ENCODE peak calls at places on chromosomes 16 and 17, in eight cellular contexts. S is neural progenitor cell, K is fibroblast of lung, I is fibroblast of pulmonary artery, F is astrocyte of the spinal cord, E is dorsolateral prefrontal cortex, L is thoracic aorta, U is spleen. W is an unnamed sample.

GRCh38 chr17:75876190-75876937 is 2.0 kb downstream of the TRIM47 start:
- DNase-seq in L (no peak), I (no peak), S (peak; percentile 71), K (no peak), F (no peak), E (no peak), U (peak; percentile 92), W (no peak)

GRCh38 chr16:10770907-10771306 is 27.3 kb downstream of the NUBP1 start:
- DNase-seq in L (no peak), S (no peak), U (no peak), K (no peak), I (peak; percentile 4), E (no peak), F (no peak), W (peak; percentile 36)

GRCh38 chr16:1054660-1055556 is 17.6 kb upstream of the SSTR5 start:
- DNase-seq in E (peak; percentile 82), I (peak; percentile 60), S (peak; percentile 92), K (peak; percentile 23), U (no peak), F (peak; percentile 27), L (no peak), W (peak; percentile 69)

GRCh38 chr16:11258553-11259287 is 2.7 kb upstream of the SOCS1 start:
- DNase-seq in F (no peak), E (peak; percentile 73), L (no peak), I (no peak), U (peak; percentile 83), K (no peak), S (no peak), W (peak; percentile 6)

GRCh38 chr17:64647817-64648216 is 14.3 kb downstream of the SMURF2 start:
- DNase-seq in I (no peak), L (no peak), U (no peak), F (no peak), S (no peak), K (no peak), E (no peak), W (no peak)

GRCh38 chr17:82520041-82520910 is 744 bp downstream of the FOXK2 start:
- DNase-seq in L (no peak), S (peak; percentile 53), F (no peak), U (peak; percentile 87), I (peak; percentile 34), K (peak; percentile 28), E (no peak), W (peak; percentile 32)

GRCh38 chr17:1961187-1961586 is 63.9 kb downstream of the RTN4RL1 start:
- DNase-seq in F (no peak), U (no peak), K (no peak), E (no peak), I (no peak), L (no peak), S (peak; percentile 63), W (no peak)

GRCh38 chr17:31834448-31834847 is 24.6 kb downstream of the COPRS start:
- DNase-seq in U (no peak), S (no peak), K (no peak), L (no peak), I (no peak), E (no peak), F (no peak), W (no peak)

GRCh38 chr17:164536-165235 is 16.8 kb downstream of the DOC2B start:
- DNase-seq in I (peak; percentile 41), E (peak; percentile 78), F (peak; percentile 25), L (no peak), K (peak; percentile 36), S (peak; percentile 85), U (no peak), W (peak; percentile 56)

GRCh38 chr17:2731807-2732206 is 17.6 kb downstream of the CCDC92B start:
- DNase-seq in L (no peak), E (no peak), K (no peak), I (no peak), S (no peak), U (no peak), F (no peak), W (no peak)

GRCh38 chr17:7842380-7842949 is 8.4 kb downstream of the KDM6B start:
- DNase-seq in F (peak; percentile 95), I (peak; percentile 90), U (peak; percentile 96), L (peak; percentile 88), S (peak; percentile 45), E (no peak), K (peak; percentile 97), W (peak; percentile 97)

GRCh38 chr16:71847096-71847495 is 1.3 kb downstream of the ATXN1L start:
- DNase-seq in I (no peak), E (no peak), L (no peak), U (no peak), K (no peak), S (no peak), F (no peak), W (no peak)
- H3K4me3 ChIP-seq in I (peak overlapping the region; percentile 99), E (peak overlapping the region; percentile 99), L (peak overlapping the region; percentile 89), U (peak overlapping the region; percentile 99), K (peak overlapping the region; percentile 97), S (peak overlapping the region; percentile 94), F (peak overlapping the region; percentile 99), W (peak overlapping the region; percentile 100)

DNA sequence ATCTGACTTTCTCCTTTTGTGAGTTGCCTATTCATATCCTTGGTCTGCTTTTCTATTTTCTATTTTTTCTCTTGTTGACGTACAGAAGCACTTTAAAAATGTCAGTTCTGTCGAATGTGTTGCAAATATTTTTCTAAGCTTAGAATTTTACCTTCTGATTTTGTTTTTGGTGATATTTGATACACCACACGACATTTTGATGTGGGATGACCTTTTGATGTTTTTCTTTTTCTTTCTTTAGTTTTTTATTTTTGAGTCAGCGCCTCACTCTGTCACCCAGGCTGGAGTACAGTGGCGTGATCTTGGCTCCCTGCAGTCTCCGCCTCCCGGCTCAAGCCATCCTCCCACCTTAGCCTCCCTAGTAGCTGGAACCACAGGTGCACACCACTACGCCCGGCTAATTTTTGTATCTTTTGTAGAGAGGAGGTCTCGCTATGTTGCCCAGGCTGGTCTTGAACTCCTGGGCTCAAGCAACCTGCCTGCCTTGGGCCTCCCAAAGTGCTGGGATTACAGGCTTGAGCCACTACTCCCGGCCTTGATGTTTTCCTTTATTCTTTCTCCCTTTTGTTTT is 39.6 kb downstream of the WSB1 start:
- DNase-seq in F (no peak), U (no peak), E (no peak), I (no peak), L (no peak), S (no peak), K (no peak), W (no peak)
- H3K4me3 ChIP-seq in F (peak overlapping the region; percentile 49), U (peak overlapping the region; percentile 40), E (peak overlapping the region; percentile 80), I (peak overlapping the region; percentile 56), L (peak overlapping the region; percentile 64), S (peak overlapping the region; percentile 53), K (peak overlapping the region; percentile 58), W (peak overlapping the region; percentile 49)

DNA sequence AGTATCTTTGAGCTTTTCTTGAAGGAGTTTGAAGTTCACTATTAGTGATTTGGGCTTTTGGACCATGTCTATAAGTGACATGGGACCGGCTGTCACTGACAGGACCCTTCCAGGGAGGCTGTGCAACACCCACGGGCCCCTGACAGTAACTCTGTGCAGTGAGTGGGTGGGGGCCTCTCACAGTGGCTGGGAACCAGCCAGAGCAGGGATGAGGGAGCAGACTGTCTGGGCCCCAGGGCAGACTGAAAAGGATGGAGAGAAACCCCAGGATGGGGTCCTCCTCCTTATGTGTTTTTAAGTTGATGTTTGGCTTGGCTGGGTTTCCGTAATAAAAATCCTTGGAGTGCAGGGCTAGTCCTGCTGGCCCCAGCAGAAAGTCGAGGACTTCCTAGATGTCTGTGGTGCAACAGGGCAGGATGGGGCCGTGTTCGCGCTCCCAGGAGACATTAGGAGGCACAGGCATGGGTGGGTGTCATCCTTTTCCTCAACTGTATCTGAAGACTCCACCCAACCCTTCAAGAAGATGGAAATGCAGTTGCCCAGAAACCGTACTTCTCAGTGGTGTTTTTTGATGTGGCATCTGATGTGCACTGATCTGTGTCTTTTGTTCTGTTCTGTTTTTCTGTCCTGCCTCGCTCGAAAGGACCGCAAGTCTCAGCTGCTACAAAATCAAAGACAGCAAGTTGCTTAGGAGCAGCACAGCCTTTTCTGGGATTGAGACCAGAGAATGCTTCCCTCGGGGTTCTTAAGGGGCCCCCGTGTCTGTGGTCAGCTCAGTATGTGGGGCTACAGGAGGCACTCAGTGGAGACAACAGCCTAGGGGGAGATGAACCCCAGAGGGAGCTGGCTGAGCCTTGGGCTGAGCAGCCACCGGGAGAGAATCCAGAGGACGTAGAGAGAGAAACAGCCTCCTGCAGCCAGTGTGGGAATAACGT is 24.2 kb downstream of the PLD6 start:
- DNase-seq in U (no peak), I (no peak), E (no peak), L (no peak), K (no peak), S (no peak), F (no peak), W (no peak)
- H3K4me3 ChIP-seq in U (no peak overlapping the region), I (no peak overlapping the region), E (no peak overlapping the region), L (no peak overlapping the region), K (no peak overlapping the region), S (no peak overlapping the region), F (no peak overlapping the region), W (no peak overlapping the region)

DNA sequence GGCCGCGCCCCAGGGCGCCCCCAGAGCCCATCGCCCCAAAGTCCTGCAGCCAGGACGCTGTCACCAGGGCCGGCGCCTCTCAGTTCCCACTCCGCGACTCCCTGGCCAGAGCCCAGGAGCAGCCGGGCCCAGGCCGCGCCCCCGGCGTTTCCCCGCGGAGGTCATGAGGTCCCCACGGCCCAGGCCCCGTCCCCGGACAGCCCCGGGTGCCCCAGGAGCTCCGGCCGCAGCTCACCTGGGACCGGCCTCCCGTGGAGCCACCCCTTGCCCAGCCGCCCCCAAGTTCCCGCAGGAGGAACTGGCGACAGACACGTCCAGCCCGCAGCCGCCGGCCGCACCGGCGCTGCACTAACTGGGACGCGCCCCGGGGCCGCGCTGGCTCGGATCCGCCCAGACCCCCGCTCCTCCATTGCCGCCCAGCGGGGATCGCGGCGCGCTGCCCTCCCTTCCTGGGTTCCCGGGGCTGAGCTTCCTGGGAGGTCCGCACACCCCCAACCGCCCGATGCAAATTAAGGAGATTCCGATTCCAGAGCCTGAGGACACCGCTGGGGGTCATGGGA is 9.7 kb downstream of the AHSP start:
- DNase-seq in U (no peak), S (peak; percentile 48), E (no peak), I (no peak), F (no peak), K (no peak), L (no peak), W (no peak)
- H3K4me3 ChIP-seq in U (peak overlapping the region; percentile 19), S (peak overlapping the region; percentile 42), E (peak overlapping the region; percentile 30), I (peak overlapping the region; percentile 7), F (peak overlapping the region; percentile 22), K (no peak overlapping the region), L (peak overlapping the region; percentile 51), W (no peak overlapping the region)

GRCh38 chr16:71916397-71916920 is 21.1 kb downstream of the IST1 start:
- DNase-seq in U (no peak), K (peak; percentile 58), I (no peak), F (no peak), E (no peak), S (no peak), L (no peak), W (no peak)
- H3K4me3 ChIP-seq in U (no peak overlapping the region), K (no peak overlapping the region), I (no peak overlapping the region), F (no peak overlapping the region), E (no peak overlapping the region), S (no peak overlapping the region), L (no peak overlapping the region), W (no peak overlapping the region)

DNA sequence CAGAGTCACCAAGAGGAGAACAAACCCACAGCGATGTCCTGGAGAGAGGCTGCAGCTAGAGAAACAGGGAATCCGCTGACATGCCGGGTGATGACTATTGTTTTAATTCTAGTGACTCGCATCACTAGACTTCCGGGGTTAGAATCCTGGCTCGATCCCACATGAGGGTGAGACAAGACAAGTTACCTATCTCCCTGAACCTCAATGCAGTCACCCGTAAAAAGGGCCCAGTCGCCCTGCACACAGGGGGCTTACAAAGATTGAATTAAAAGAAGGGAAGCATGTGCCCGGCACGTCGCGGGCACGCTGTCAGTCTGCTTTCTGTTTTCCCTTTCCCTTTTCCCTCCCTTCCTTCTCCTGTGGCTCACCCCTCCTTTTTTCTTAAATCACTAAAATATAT is 212.9 kb upstream of the FOXF1 start:
- DNase-seq in U (no peak), L (no peak), E (no peak), F (no peak), I (no peak), K (peak; percentile 13), S (no peak), W (peak; percentile 8)
- H3K4me3 ChIP-seq in U (no peak overlapping the region), L (peak overlapping the region; percentile 47), E (no peak overlapping the region), F (no peak overlapping the region), I (no peak overlapping the region), K (no peak overlapping the region), S (no peak overlapping the region), W (no peak overlapping the region)